ENCODE peak calls at places on chromosomes 1 and 21, in four cellular contexts. T is mesenchymal stem cell, I is K562, P is MM.1S. E is an unnamed sample.

GRCh38 chr1:41806472-41807155 is 112.1 kb downstream of the HIVEP3 start:
- DNase-seq in T (no peak), I (no peak), P (no peak), E (no peak)

GRCh38 chr1:154931940-154932487 is 4.5 kb downstream of the PMVK start:
- DNase-seq in T (no peak), I (no peak), P (no peak), E (no peak)

GRCh38 chr1:94259635-94260289 is 22.4 kb upstream of the ARHGAP29 start:
- DNase-seq in T (no peak), I (no peak), P (no peak), E (peak; percentile 30)

GRCh38 chr1:23120383-23120782 is 48.3 kb downstream of the LUZP1 start:
- DNase-seq in T (no peak), I (no peak), P (no peak), E (no peak)

GRCh38 chr1:45348020-45348419 is 7.8 kb upstream of the MUTYH start:
- DNase-seq in T (peak; percentile 28), I (no peak), P (no peak), E (no peak)

GRCh38 chr1:112165375-112165774 is 175.9 kb upstream of the KCND3 start:
- DNase-seq in T (no peak), I (no peak), P (no peak), E (no peak)

GRCh38 chr1:235434001-235434400 is 66.8 kb downstream of the TBCE start:
- DNase-seq in T (no peak), I (no peak), P (no peak), E (no peak)

GRCh38 chr1:6357243-6357929 is 36.2 kb downstream of the ACOT7 start:
- DNase-seq in T (no peak), I (peak; percentile 43), P (no peak), E (no peak)

GRCh38 chr1:111359376-111359775 is 68.2 kb downstream of the OVGP1 start:
- DNase-seq in T (no peak), I (no peak), P (no peak), E (no peak)

GRCh38 chr1:32758177-32758794 is 55.7 kb upstream of the SYNC start:
- DNase-seq in T (no peak), I (peak; percentile 45), P (no peak), E (no peak)

GRCh38 chr21:28410264-28410663 is 582.4 kb downstream of the LTN1 start:
- DNase-seq in T (no peak), I (no peak), P (no peak), E (no peak)

GRCh38 chr21:29571949-29572348 is 273.2 kb downstream of the BACH1 start:
- DNase-seq in T (no peak), I (no peak), P (no peak), E (no peak)

GRCh38 chr1:58620926-58621325 is 43.9 kb upstream of the TACSTD2 start:
- DNase-seq in T (no peak), I (no peak), P (no peak), E (peak; percentile 6)

GRCh38 chr1:205324781-205325180 is 3.2 kb upstream of the NUAK2 start:
- DNase-seq in T (peak; percentile 81), I (no peak), P (no peak), E (peak; percentile 77)

GRCh38 chr1:117591248-117591647 is 14.6 kb upstream of the TENT5C start:
- DNase-seq in T (no peak), I (no peak), P (no peak), E (no peak)

GRCh38 chr1:227540170-227541098 is 22.9 kb upstream of the ZNF678 start:
- DNase-seq in T (no peak), I (no peak), P (no peak), E (no peak)

GRCh38 chr1:67530071-67530470 is 99.9 kb upstream of the SERBP1 start:
- DNase-seq in T (no peak), I (no peak), P (no peak), E (peak; percentile 82)

GRCh38 chr1:152167835-152168534 is 9.0 kb upstream of the RPTN start:
- DNase-seq in T (peak; percentile 30), I (no peak), P (no peak), E (peak; percentile 88)

GRCh38 chr1:2950926-2951305 is 70.4 kb upstream of the ACTRT2 start:
- DNase-seq in T (no peak), I (no peak), P (no peak), E (no peak)

GRCh38 chr1:84689514-84690396 is 506 bp downstream of the SSX2IP start:
- DNase-seq in T (peak; percentile 68), I (peak; percentile 37), P (peak; percentile 36), E (peak; percentile 41)

GRCh38 chr1:155078496-155079209 is at the start of gene EFNA3:
- DNase-seq in T (peak; percentile 42), I (peak; percentile 97), P (peak; percentile 55), E (peak; percentile 57)

GRCh38 chr1:230058619-230059018 is 8.4 kb upstream of the GALNT2 start:
- DNase-seq in T (no peak), I (no peak), P (no peak), E (no peak)

GRCh38 chr1:28045777-28046176 is 42.6 kb downstream of the EYA3 start:
- DNase-seq in T (no peak), I (no peak), P (no peak), E (no peak)

GRCh38 chr1:57440096-57440495 is 16.2 kb upstream of the DAB1 start:
- DNase-seq in T (no peak), I (no peak), P (no peak), E (no peak)

GRCh38 chr1:84698151-84698651 is 7.9 kb upstream of the SSX2IP start:
- DNase-seq in T (peak; percentile 80), I (no peak), P (no peak), E (no peak)

GRCh38 chr1:240093120-240093961 is 1.7 kb downstream of the FMN2 start:
- DNase-seq in T (peak; percentile 28), I (no peak), P (no peak), E (no peak)

GRCh38 chr1:203038217-203038741 is 12.0 kb downstream of the PPFIA4 start:
- DNase-seq in T (peak; percentile 32), I (no peak), P (peak; percentile 88), E (no peak)

GRCh38 chr1:74714429-74715362 is 18.2 kb downstream of the CRYZ start:
- DNase-seq in T (peak; percentile 48), I (no peak), P (no peak), E (no peak)

GRCh38 chr1:10432910-10433785 is 2.9 kb downstream of the CENPS start:
- DNase-seq in T (no peak), I (no peak), P (no peak), E (no peak)

GRCh38 chr21:26307640-26308039 is 137.1 kb upstream of the APP start:
- DNase-seq in T (no peak), I (no peak), P (no peak), E (no peak)

GRCh38 chr1:31932491-31933316 is 5.5 kb downstream of the PTP4A2 start:
- DNase-seq in T (no peak), I (no peak), P (no peak), E (no peak)

GRCh38 chr1:221725683-221726330 is 16.1 kb downstream of the DUSP10 start:
- DNase-seq in T (peak; percentile 55), I (no peak), P (no peak), E (peak; percentile 9)

GRCh38 chr1:10665930-10666850 is 130.3 kb downstream of the CASZ1 start:
- DNase-seq in T (no peak), I (no peak), P (no peak), E (no peak)

GRCh38 chr1:23784846-23785245 is 6.1 kb upstream of the LYPLA2 start:
- DNase-seq in T (no peak), I (no peak), P (no peak), E (no peak)

GRCh38 chr1:239804265-239804664 is 287.4 kb upstream of the FMN2 start:
- DNase-seq in T (no peak), I (no peak), P (no peak), E (no peak)

DNA sequence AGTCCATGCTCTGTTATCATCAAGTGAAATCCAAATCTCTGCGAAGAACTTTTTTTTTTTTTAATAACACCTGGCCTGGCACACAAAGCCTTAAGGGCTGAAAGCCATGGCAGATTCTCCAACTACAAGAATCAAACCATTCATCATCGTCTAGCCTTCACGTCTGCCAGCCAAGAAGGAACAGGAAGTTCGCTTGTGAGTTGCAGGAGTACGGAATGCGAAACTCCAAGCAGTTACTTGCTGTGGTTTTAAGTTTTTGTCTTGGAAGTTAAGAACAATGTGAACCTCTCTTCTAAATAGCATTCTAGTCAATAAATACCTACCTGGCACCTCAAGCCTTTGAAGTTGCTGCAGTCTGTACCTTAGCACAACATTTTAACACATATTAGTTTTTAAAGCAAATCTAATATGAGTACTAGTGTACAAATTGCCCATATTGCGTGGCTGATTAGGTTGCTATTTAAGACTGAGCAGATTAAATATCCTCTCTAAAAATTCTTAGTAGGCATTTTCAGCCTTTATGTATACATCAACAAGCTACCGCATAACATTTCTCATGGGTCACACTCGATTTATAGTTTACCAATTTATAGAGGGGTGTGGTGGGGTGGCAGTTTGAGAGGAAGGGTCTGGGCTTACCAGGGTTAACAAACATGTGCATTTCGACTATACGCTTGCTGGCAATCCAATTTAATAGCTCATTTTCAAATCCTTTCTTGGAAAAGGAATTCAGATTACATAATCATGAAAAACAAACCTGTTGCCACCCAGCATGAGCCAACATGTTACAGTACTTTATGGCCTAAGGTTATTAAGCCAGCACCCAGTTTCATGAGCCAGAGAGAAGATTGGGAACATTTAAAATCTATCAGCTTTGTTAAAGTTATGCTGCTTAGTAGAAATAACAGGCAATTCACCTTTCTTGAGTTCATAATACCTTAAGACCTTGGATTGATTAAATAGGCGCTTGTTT is 22.3 kb upstream of the PTPN14 start:
- DNase-seq in T (no peak), I (no peak), P (no peak), E (peak; percentile 82)
- H3K9ac ChIP-seq in T (no peak overlapping the region), I (no peak overlapping the region), P (no peak overlapping the region), E (no peak overlapping the region)

GRCh38 chr21:42228709-42229220 is 9.8 kb downstream of the ABCG1 start:
- DNase-seq in T (no peak), I (no peak), P (no peak), E (no peak)
- H3K9ac ChIP-seq in T (no peak overlapping the region), I (no peak overlapping the region), P (peak overlapping the region; percentile 20), E (no peak overlapping the region)

GRCh38 chr21:46138383-46138970 is 16.9 kb downstream of the FTCD start:
- DNase-seq in T (no peak), I (no peak), P (no peak), E (no peak)

GRCh38 chr21:46135782-46136181 is 19.6 kb downstream of the FTCD start:
- DNase-seq in T (peak; percentile 10), I (no peak), P (no peak), E (no peak)

GRCh38 chr21:46137908-46138307 is 17.5 kb downstream of the FTCD start:
- DNase-seq in T (no peak), I (no peak), P (no peak), E (no peak)

GRCh38 chr21:46139686-46140085 is 15.7 kb downstream of the FTCD start:
- DNase-seq in T (no peak), I (no peak), P (no peak), E (no peak)

GRCh38 chr21:46136739-46137349 is 18.5 kb downstream of the FTCD start:
- DNase-seq in T (no peak), I (no peak), P (no peak), E (no peak)
- H3K9ac ChIP-seq in T (no peak overlapping the region), I (no peak overlapping the region), P (no peak overlapping the region), E (no peak overlapping the region)

DNA sequence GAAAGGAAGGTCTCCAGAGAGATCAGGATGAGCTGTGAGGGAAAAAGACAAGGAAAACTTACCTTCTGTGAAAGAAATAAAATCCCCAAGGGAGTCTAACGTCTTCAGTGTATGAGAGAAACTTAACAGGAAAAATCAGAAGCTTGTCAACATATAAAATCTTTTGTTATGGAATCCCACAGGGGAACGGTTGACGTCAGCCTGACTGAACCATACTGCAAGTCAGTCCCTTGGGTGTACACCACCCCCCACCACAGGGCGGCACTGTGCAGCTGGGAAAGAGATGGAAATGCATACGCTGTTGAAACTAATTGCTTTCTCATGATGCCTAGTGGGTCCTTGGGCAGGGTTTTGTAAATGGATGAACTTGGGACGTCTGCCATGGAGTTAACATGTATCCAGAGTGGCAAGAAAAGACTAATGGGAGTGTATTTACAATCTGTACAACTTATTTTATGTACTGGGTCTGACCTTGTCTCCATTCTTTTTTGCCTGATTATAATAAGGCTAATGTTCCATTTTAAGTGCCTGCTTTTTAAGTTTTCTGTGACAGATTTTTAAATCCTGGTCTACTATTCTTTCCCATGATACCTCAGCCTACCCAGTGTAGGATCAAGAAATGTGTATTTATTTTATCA is 22.7 kb downstream of the UTP25 start:
- DNase-seq in T (peak; percentile 61), I (peak; percentile 68), P (peak; percentile 37), E (peak; percentile 53)
- H3K9ac ChIP-seq in T (peak overlapping the region; percentile 20), I (no peak overlapping the region), P (no peak overlapping the region), E (no peak overlapping the region)

E was measured in trophoblast cell.